ENCODE peak calls at places on chromosome 2, in five cellular contexts. One of them, this sample, is unnamed.

GRCh38 chr2:180761224-180761623 is 219.2 kb upstream of the UBE2E3 start:
- DNase-seq in GM12878: no peak
- DNase-seq in sigmoid colon: no peak
- DNase-seq in stomach: no peak
- DNase-seq in K562: no peak
- DNase-seq in this sample: no peak

GRCh38 chr2:128317186-128317897 is 1.3 kb downstream of the HS6ST1 start:
- DNase-seq in GM12878: peak
- DNase-seq in sigmoid colon: peak
- DNase-seq in stomach: peak
- DNase-seq in K562: peak
- DNase-seq in this sample: no peak

GRCh38 chr2:9652898-9653479 is 22.2 kb upstream of the YWHAQ start:
- DNase-seq in GM12878: no peak
- DNase-seq in sigmoid colon: no peak
- DNase-seq in stomach: no peak
- DNase-seq in K562: no peak
- DNase-seq in this sample: no peak

GRCh38 chr2:169757356-169757755 is 23.7 kb downstream of the KLHL23 start:
- DNase-seq in GM12878: no peak
- DNase-seq in sigmoid colon: no peak
- DNase-seq in stomach: no peak
- DNase-seq in K562: no peak
- DNase-seq in this sample: no peak

GRCh38 chr2:66696856-66697255 is 261.9 kb downstream of the MEIS1 start:
- DNase-seq in GM12878: no peak
- DNase-seq in sigmoid colon: no peak
- DNase-seq in stomach: no peak
- DNase-seq in K562: no peak
- DNase-seq in this sample: no peak

GRCh38 chr2:205734436-205734835 is 52.1 kb downstream of the NRP2 start:
- DNase-seq in GM12878: no peak
- DNase-seq in sigmoid colon: peak
- DNase-seq in stomach: no peak
- DNase-seq in K562: peak
- DNase-seq in this sample: no peak

GRCh38 chr2:11127791-11128190 is 27.5 kb upstream of the SLC66A3 start:
- DNase-seq in GM12878: no peak
- DNase-seq in sigmoid colon: no peak
- DNase-seq in stomach: no peak
- DNase-seq in K562: no peak
- DNase-seq in this sample: no peak

GRCh38 chr2:238285653-238286082 is 2.7 kb downstream of the PER2 start:
- DNase-seq in GM12878: no peak
- DNase-seq in sigmoid colon: peak
- DNase-seq in stomach: peak
- DNase-seq in K562: no peak
- DNase-seq in this sample: peak

GRCh38 chr2:104849618-104850097 is 4.3 kb upstream of the POU3F3 start:
- DNase-seq in GM12878: no peak
- DNase-seq in sigmoid colon: no peak
- DNase-seq in stomach: no peak
- DNase-seq in K562: peak
- DNase-seq in this sample: peak

GRCh38 chr2:866009-866680 is 84.5 kb upstream of the SNTG2 start:
- DNase-seq in GM12878: no peak
- DNase-seq in sigmoid colon: no peak
- DNase-seq in stomach: no peak
- DNase-seq in K562: no peak
- DNase-seq in this sample: no peak

GRCh38 chr2:201643216-201643651 is at the start of gene TMEM237:
- DNase-seq in GM12878: no peak
- DNase-seq in sigmoid colon: no peak
- DNase-seq in stomach: peak
- DNase-seq in K562: peak
- DNase-seq in this sample: no peak

GRCh38 chr2:11540148-11540995 is 6.5 kb downstream of the GREB1 start:
- DNase-seq in GM12878: no peak
- DNase-seq in sigmoid colon: no peak
- DNase-seq in stomach: no peak
- DNase-seq in K562: no peak
- DNase-seq in this sample: no peak

GRCh38 chr2:224948859-224949258 is 93.4 kb downstream of the DOCK10 start:
- DNase-seq in GM12878: no peak
- DNase-seq in sigmoid colon: no peak
- DNase-seq in stomach: no peak
- DNase-seq in K562: no peak
- DNase-seq in this sample: no peak

GRCh38 chr2:127293758-127294562 is at the start of gene ERCC3:
- DNase-seq in GM12878: peak
- DNase-seq in sigmoid colon: peak
- DNase-seq in stomach: peak
- DNase-seq in K562: peak
- DNase-seq in this sample: peak

GRCh38 chr2:2845796-2846315 is 514.8 kb upstream of the MYT1L start:
- DNase-seq in GM12878: no peak
- DNase-seq in sigmoid colon: no peak
- DNase-seq in stomach: no peak
- DNase-seq in K562: no peak
- DNase-seq in this sample: no peak

GRCh38 chr2:44477657-44478414 is 116.1 kb downstream of the CAMKMT start:
- DNase-seq in GM12878: no peak
- DNase-seq in sigmoid colon: no peak
- DNase-seq in stomach: no peak
- DNase-seq in K562: no peak
- DNase-seq in this sample: no peak

GRCh38 chr2:109376115-109376514 is 237.7 kb downstream of the SEPTIN10 start:
- DNase-seq in GM12878: no peak
- DNase-seq in sigmoid colon: peak
- DNase-seq in stomach: peak
- DNase-seq in K562: no peak
- DNase-seq in this sample: no peak

GRCh38 chr2:66432801-66433694 is 1.9 kb upstream of the MEIS1 start:
- DNase-seq in GM12878: no peak
- DNase-seq in sigmoid colon: peak
- DNase-seq in stomach: peak
- DNase-seq in K562: peak
- DNase-seq in this sample: no peak

GRCh38 chr2:103798291-103798690 is 1036.5 kb downstream of the TMEM182 start:
- DNase-seq in GM12878: no peak
- DNase-seq in sigmoid colon: no peak
- DNase-seq in stomach: no peak
- DNase-seq in K562: no peak
- DNase-seq in this sample: no peak

GRCh38 chr2:19799881-19800780 is 101.7 kb downstream of the TTC32 start:
- DNase-seq in GM12878: no peak
- DNase-seq in sigmoid colon: no peak
- DNase-seq in stomach: no peak
- DNase-seq in K562: no peak
- DNase-seq in this sample: no peak

GRCh38 chr2:30747206-30747605 is 60.0 kb downstream of the CAPN13 start:
- DNase-seq in GM12878: no peak
- DNase-seq in sigmoid colon: peak
- DNase-seq in stomach: peak
- DNase-seq in K562: no peak
- DNase-seq in this sample: no peak

GRCh38 chr2:180677928-180678327 is 302.5 kb upstream of the UBE2E3 start:
- DNase-seq in GM12878: no peak
- DNase-seq in sigmoid colon: no peak
- DNase-seq in stomach: no peak
- DNase-seq in K562: no peak
- DNase-seq in this sample: no peak

GRCh38 chr2:58734365-58734764 is 493.2 kb upstream of the FANCL start:
- DNase-seq in GM12878: no peak
- DNase-seq in sigmoid colon: no peak
- DNase-seq in stomach: no peak
- DNase-seq in K562: no peak
- DNase-seq in this sample: no peak

GRCh38 chr2:172100080-172101007 is 2.4 kb downstream of the DLX2 start:
- DNase-seq in GM12878: no peak
- DNase-seq in sigmoid colon: no peak
- DNase-seq in stomach: no peak
- DNase-seq in K562: no peak
- DNase-seq in this sample: no peak

GRCh38 chr2:109215866-109216265 is 86.9 kb downstream of the SH3RF3 start:
- DNase-seq in GM12878: no peak
- DNase-seq in sigmoid colon: no peak
- DNase-seq in stomach: no peak
- DNase-seq in K562: no peak
- DNase-seq in this sample: no peak

GRCh38 chr2:240319855-240320560 is 115.5 kb upstream of the GPC1 start:
- DNase-seq in GM12878: no peak
- DNase-seq in sigmoid colon: no peak
- DNase-seq in stomach: no peak
- DNase-seq in K562: no peak
- DNase-seq in this sample: no peak

GRCh38 chr2:11175293-11175795 is 20.1 kb downstream of the SLC66A3 start:
- DNase-seq in GM12878: no peak
- DNase-seq in sigmoid colon: peak
- DNase-seq in stomach: no peak
- DNase-seq in K562: no peak
- DNase-seq in this sample: peak

GRCh38 chr2:231877533-231878456 is 48.4 kb downstream of the NPPC start:
- DNase-seq in GM12878: no peak
- DNase-seq in sigmoid colon: no peak
- DNase-seq in stomach: no peak
- DNase-seq in K562: no peak
- DNase-seq in this sample: no peak

GRCh38 chr2:46915281-46915810 is at the start of gene MCFD2:
- DNase-seq in GM12878: no peak
- DNase-seq in sigmoid colon: peak
- DNase-seq in stomach: peak
- DNase-seq in K562: no peak
- DNase-seq in this sample: no peak

GRCh38 chr2:215369191-215369760 is 57.4 kb downstream of the ATIC start:
- DNase-seq in GM12878: no peak
- DNase-seq in sigmoid colon: no peak
- DNase-seq in stomach: no peak
- DNase-seq in K562: no peak
- DNase-seq in this sample: no peak

GRCh38 chr2:10303634-10304378 is 1.1 kb downstream of the HPCAL1 start:
- DNase-seq in GM12878: no peak
- DNase-seq in sigmoid colon: no peak
- DNase-seq in stomach: peak
- DNase-seq in K562: peak
- DNase-seq in this sample: peak

GRCh38 chr2:161090401-161090800 is 69.8 kb upstream of the TANK start:
- DNase-seq in GM12878: no peak
- DNase-seq in sigmoid colon: no peak
- DNase-seq in stomach: peak
- DNase-seq in K562: no peak
- DNase-seq in this sample: no peak

GRCh38 chr2:160409480-160409879 is 84.1 kb downstream of the RBMS1 start:
- DNase-seq in GM12878: no peak
- DNase-seq in sigmoid colon: no peak
- DNase-seq in stomach: no peak
- DNase-seq in K562: no peak
- DNase-seq in this sample: no peak

GRCh38 chr2:142875642-142876041 is 1.8 kb upstream of the KYNU start:
- DNase-seq in GM12878: no peak
- DNase-seq in sigmoid colon: no peak
- DNase-seq in stomach: no peak
- DNase-seq in K562: no peak
- DNase-seq in this sample: no peak

GRCh38 chr2:37984176-37984575 is 59.1 kb downstream of the RMDN2 start:
- DNase-seq in GM12878: no peak
- DNase-seq in sigmoid colon: no peak
- DNase-seq in stomach: no peak
- DNase-seq in K562: no peak
- DNase-seq in this sample: no peak

GRCh38 chr2:219688560-219689445 is 61.4 kb downstream of the SLC4A3 start:
- DNase-seq in GM12878: no peak
- DNase-seq in sigmoid colon: no peak
- DNase-seq in stomach: no peak
- DNase-seq in K562: no peak
- DNase-seq in this sample: no peak

GRCh38 chr2:212939777-212940531 is 211.5 kb downstream of the IKZF2 start:
- DNase-seq in GM12878: no peak
- DNase-seq in sigmoid colon: no peak
- DNase-seq in stomach: peak
- DNase-seq in K562: no peak
- DNase-seq in this sample: no peak
- TF ChIP-seq POLR2AphosphoS5 in GM12878: no peak
- TF ChIP-seq POLR2AphosphoS5 in sigmoid colon: no peak
- TF ChIP-seq POLR2AphosphoS5 in stomach: no peak
- TF ChIP-seq POLR2AphosphoS5 in K562: no peak
- TF ChIP-seq POLR2AphosphoS5 in this sample: no peak

GRCh38 chr2:64488050-64488974 is 34.4 kb downstream of the LGALSL start:
- DNase-seq in GM12878: peak
- DNase-seq in sigmoid colon: peak
- DNase-seq in stomach: peak
- DNase-seq in K562: peak
- DNase-seq in this sample: peak
- TF ChIP-seq POLR2AphosphoS5 in GM12878: no peak
- TF ChIP-seq POLR2AphosphoS5 in sigmoid colon: peak
- TF ChIP-seq POLR2AphosphoS5 in stomach: no peak
- TF ChIP-seq POLR2AphosphoS5 in K562: no peak
- TF ChIP-seq POLR2AphosphoS5 in this sample: no peak

DNA sequence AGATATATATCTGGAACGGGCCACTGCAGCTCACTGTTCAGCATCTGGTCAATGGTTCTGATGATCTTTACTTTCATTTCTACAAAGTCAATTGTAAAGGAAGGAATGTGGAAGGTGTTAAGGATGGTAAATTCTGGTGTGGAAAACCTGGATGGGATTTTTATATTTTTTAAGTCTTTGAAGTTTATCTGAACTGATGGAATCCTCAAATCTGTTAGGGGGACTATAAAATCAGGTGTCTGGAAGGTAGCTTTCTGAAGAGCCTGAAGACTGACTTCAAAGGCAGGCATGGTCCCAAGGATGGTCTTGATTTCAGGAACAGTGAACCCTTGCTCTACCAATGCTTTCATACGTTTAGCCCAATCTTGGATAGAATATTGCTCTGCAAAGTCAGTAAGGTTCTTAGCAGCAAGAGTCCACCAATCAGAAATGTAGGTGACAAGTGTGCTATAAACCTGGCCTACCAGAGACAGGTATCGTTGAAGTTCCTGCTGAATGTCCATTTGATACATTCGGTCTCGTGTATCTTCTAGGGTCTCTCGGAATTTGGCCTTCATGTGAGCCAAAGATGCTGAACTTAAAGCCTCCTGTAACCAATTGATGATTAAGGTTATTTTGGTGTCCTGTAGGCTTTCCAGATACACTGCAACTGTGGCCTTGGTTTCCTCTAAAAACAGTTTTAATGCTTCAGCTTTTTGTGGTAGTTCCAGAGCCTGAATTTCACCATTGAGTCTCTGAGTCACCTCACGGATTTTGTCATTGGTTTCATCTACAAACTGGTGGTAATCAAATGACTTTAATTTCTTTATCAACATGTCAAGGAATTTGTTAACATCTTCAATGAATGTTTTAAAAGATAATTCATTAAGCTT is 34.8 kb downstream of the APOB start:
- DNase-seq in GM12878: no peak
- DNase-seq in sigmoid colon: no peak
- DNase-seq in stomach: no peak
- DNase-seq in K562: no peak
- DNase-seq in this sample: no peak
- TF ChIP-seq POLR2AphosphoS5 in GM12878: no peak
- TF ChIP-seq POLR2AphosphoS5 in sigmoid colon: no peak
- TF ChIP-seq POLR2AphosphoS5 in stomach: no peak
- TF ChIP-seq POLR2AphosphoS5 in K562: no peak
- TF ChIP-seq POLR2AphosphoS5 in this sample: no peak

GRCh38 chr2:208315081-208315788 is 49.2 kb downstream of the PIKFYVE start:
- DNase-seq in GM12878: peak
- DNase-seq in sigmoid colon: no peak
- DNase-seq in stomach: no peak
- DNase-seq in K562: no peak
- DNase-seq in this sample: no peak
- TF ChIP-seq POLR2AphosphoS5 in GM12878: no peak
- TF ChIP-seq POLR2AphosphoS5 in sigmoid colon: no peak
- TF ChIP-seq POLR2AphosphoS5 in stomach: no peak
- TF ChIP-seq POLR2AphosphoS5 in K562: no peak
- TF ChIP-seq POLR2AphosphoS5 in this sample: no peak